ENCODE peak calls at places on chromosomes 3 and 15, in seven cellular contexts. One of them, this sample, is unnamed.
A peak's percentile ranks its signal among the peaks of the same experiment; 100 is the strongest.

GRCh38 chr3:57977755-57978715 is 30.2 kb upstream of the FLNB start:
- DNase-seq in stimulated activated CD8-positive, alpha-beta memory T cell treated with anti-CD3 and anti-CD28 coated beads, Interleukin-15, amount 100 ng/mL, for 4 hours: no peak
- DNase-seq in neuronal stem cell: no peak
- DNase-seq in choroid plexus epithelial cell: no peak
- DNase-seq in stimulated activated effector memory CD8-positive, alpha-beta T cell treated with anti-CD3 and anti-CD28 coated beads, Interleukin-12 subunit alpha, Interleukin-12 subunit beta, amount 100 ng/mL, for 72 hours: no peak
- DNase-seq in heart left ventricle: no peak
- DNase-seq in NCI-H146: peak; percentile 33
- DNase-seq in this sample: no peak

GRCh38 chr3:89059201-89059600 is 48.2 kb upstream of the EPHA3 start:
- DNase-seq in heart left ventricle: no peak
- DNase-seq in stimulated activated CD8-positive, alpha-beta memory T cell treated with anti-CD3 and anti-CD28 coated beads, Interleukin-15, amount 100 ng/mL, for 4 hours: no peak
- DNase-seq in NCI-H146: no peak
- DNase-seq in stimulated activated effector memory CD8-positive, alpha-beta T cell treated with anti-CD3 and anti-CD28 coated beads, Interleukin-12 subunit alpha, Interleukin-12 subunit beta, amount 100 ng/mL, for 72 hours: no peak
- DNase-seq in choroid plexus epithelial cell: peak; percentile 73
- DNase-seq in neuronal stem cell: no peak
- DNase-seq in this sample: peak; percentile 35

GRCh38 chr3:11085078-11085840 is 69.0 kb upstream of the HRH1 start:
- DNase-seq in choroid plexus epithelial cell: no peak
- DNase-seq in NCI-H146: no peak
- DNase-seq in stimulated activated CD8-positive, alpha-beta memory T cell treated with anti-CD3 and anti-CD28 coated beads, Interleukin-15, amount 100 ng/mL, for 4 hours: no peak
- DNase-seq in neuronal stem cell: no peak
- DNase-seq in stimulated activated effector memory CD8-positive, alpha-beta T cell treated with anti-CD3 and anti-CD28 coated beads, Interleukin-12 subunit alpha, Interleukin-12 subunit beta, amount 100 ng/mL, for 72 hours: no peak
- DNase-seq in heart left ventricle: no peak
- DNase-seq in this sample: no peak

GRCh38 chr15:77532846-77533245 is 99.9 kb downstream of the LINGO1 start:
- DNase-seq in choroid plexus epithelial cell: no peak
- DNase-seq in heart left ventricle: no peak
- DNase-seq in neuronal stem cell: no peak
- DNase-seq in stimulated activated CD8-positive, alpha-beta memory T cell treated with anti-CD3 and anti-CD28 coated beads, Interleukin-15, amount 100 ng/mL, for 4 hours: no peak
- DNase-seq in NCI-H146: no peak
- DNase-seq in stimulated activated effector memory CD8-positive, alpha-beta T cell treated with anti-CD3 and anti-CD28 coated beads, Interleukin-12 subunit alpha, Interleukin-12 subunit beta, amount 100 ng/mL, for 72 hours: no peak
- DNase-seq in this sample: no peak

GRCh38 chr3:139222100-139222657 is 121.6 kb upstream of the MRPS22 start:
- DNase-seq in stimulated activated effector memory CD8-positive, alpha-beta T cell treated with anti-CD3 and anti-CD28 coated beads, Interleukin-12 subunit alpha, Interleukin-12 subunit beta, amount 100 ng/mL, for 72 hours: no peak
- DNase-seq in NCI-H146: no peak
- DNase-seq in heart left ventricle: no peak
- DNase-seq in choroid plexus epithelial cell: peak; percentile 9
- DNase-seq in stimulated activated CD8-positive, alpha-beta memory T cell treated with anti-CD3 and anti-CD28 coated beads, Interleukin-15, amount 100 ng/mL, for 4 hours: no peak
- DNase-seq in neuronal stem cell: no peak
- DNase-seq in this sample: no peak

GRCh38 chr3:173135059-173135458 is 6.0 kb downstream of the SPATA16 start:
- DNase-seq in stimulated activated effector memory CD8-positive, alpha-beta T cell treated with anti-CD3 and anti-CD28 coated beads, Interleukin-12 subunit alpha, Interleukin-12 subunit beta, amount 100 ng/mL, for 72 hours: no peak
- DNase-seq in choroid plexus epithelial cell: peak; percentile 9
- DNase-seq in neuronal stem cell: no peak
- DNase-seq in NCI-H146: no peak
- DNase-seq in stimulated activated CD8-positive, alpha-beta memory T cell treated with anti-CD3 and anti-CD28 coated beads, Interleukin-15, amount 100 ng/mL, for 4 hours: no peak
- DNase-seq in heart left ventricle: no peak
- DNase-seq in this sample: no peak

GRCh38 chr3:64489361-64490044 is 198.3 kb downstream of the ADAMTS9 start:
- DNase-seq in choroid plexus epithelial cell: peak; percentile 30
- DNase-seq in NCI-H146: peak; percentile 81
- DNase-seq in neuronal stem cell: peak; percentile 73
- DNase-seq in stimulated activated CD8-positive, alpha-beta memory T cell treated with anti-CD3 and anti-CD28 coated beads, Interleukin-15, amount 100 ng/mL, for 4 hours: no peak
- DNase-seq in stimulated activated effector memory CD8-positive, alpha-beta T cell treated with anti-CD3 and anti-CD28 coated beads, Interleukin-12 subunit alpha, Interleukin-12 subunit beta, amount 100 ng/mL, for 72 hours: no peak
- DNase-seq in heart left ventricle: no peak
- DNase-seq in this sample: no peak

GRCh38 chr15:99712415-99712814 is 20.8 kb downstream of the LYSMD4 start:
- DNase-seq in stimulated activated CD8-positive, alpha-beta memory T cell treated with anti-CD3 and anti-CD28 coated beads, Interleukin-15, amount 100 ng/mL, for 4 hours: no peak
- DNase-seq in stimulated activated effector memory CD8-positive, alpha-beta T cell treated with anti-CD3 and anti-CD28 coated beads, Interleukin-12 subunit alpha, Interleukin-12 subunit beta, amount 100 ng/mL, for 72 hours: no peak
- DNase-seq in NCI-H146: no peak
- DNase-seq in heart left ventricle: no peak
- DNase-seq in choroid plexus epithelial cell: no peak
- DNase-seq in neuronal stem cell: no peak
- DNase-seq in this sample: no peak

GRCh38 chr3:95923496-95924210 is 890.7 kb upstream of the EPHA6 start:
- DNase-seq in choroid plexus epithelial cell: peak; percentile 68
- DNase-seq in stimulated activated CD8-positive, alpha-beta memory T cell treated with anti-CD3 and anti-CD28 coated beads, Interleukin-15, amount 100 ng/mL, for 4 hours: no peak
- DNase-seq in NCI-H146: no peak
- DNase-seq in stimulated activated effector memory CD8-positive, alpha-beta T cell treated with anti-CD3 and anti-CD28 coated beads, Interleukin-12 subunit alpha, Interleukin-12 subunit beta, amount 100 ng/mL, for 72 hours: no peak
- DNase-seq in heart left ventricle: no peak
- DNase-seq in neuronal stem cell: no peak
- DNase-seq in this sample: peak; percentile 97

GRCh38 chr3:1987983-1988382 is 110.7 kb upstream of the CNTN4 start:
- DNase-seq in stimulated activated effector memory CD8-positive, alpha-beta T cell treated with anti-CD3 and anti-CD28 coated beads, Interleukin-12 subunit alpha, Interleukin-12 subunit beta, amount 100 ng/mL, for 72 hours: no peak
- DNase-seq in neuronal stem cell: peak; percentile 8
- DNase-seq in choroid plexus epithelial cell: peak; percentile 1
- DNase-seq in NCI-H146: peak; percentile 60
- DNase-seq in heart left ventricle: no peak
- DNase-seq in stimulated activated CD8-positive, alpha-beta memory T cell treated with anti-CD3 and anti-CD28 coated beads, Interleukin-15, amount 100 ng/mL, for 4 hours: no peak
- DNase-seq in this sample: peak; percentile 14

GRCh38 chr3:123229145-123229544 is 27.4 kb downstream of the SEC22A start:
- DNase-seq in choroid plexus epithelial cell: peak; percentile 4
- DNase-seq in NCI-H146: no peak
- DNase-seq in stimulated activated effector memory CD8-positive, alpha-beta T cell treated with anti-CD3 and anti-CD28 coated beads, Interleukin-12 subunit alpha, Interleukin-12 subunit beta, amount 100 ng/mL, for 72 hours: no peak
- DNase-seq in neuronal stem cell: no peak
- DNase-seq in heart left ventricle: no peak
- DNase-seq in stimulated activated CD8-positive, alpha-beta memory T cell treated with anti-CD3 and anti-CD28 coated beads, Interleukin-15, amount 100 ng/mL, for 4 hours: no peak
- DNase-seq in this sample: peak; percentile 21

GRCh38 chr3:159786489-159787181 is 202.0 kb upstream of the IL12A start:
- DNase-seq in neuronal stem cell: no peak
- DNase-seq in stimulated activated CD8-positive, alpha-beta memory T cell treated with anti-CD3 and anti-CD28 coated beads, Interleukin-15, amount 100 ng/mL, for 4 hours: no peak
- DNase-seq in stimulated activated effector memory CD8-positive, alpha-beta T cell treated with anti-CD3 and anti-CD28 coated beads, Interleukin-12 subunit alpha, Interleukin-12 subunit beta, amount 100 ng/mL, for 72 hours: no peak
- DNase-seq in heart left ventricle: no peak
- DNase-seq in NCI-H146: no peak
- DNase-seq in choroid plexus epithelial cell: no peak
- DNase-seq in this sample: no peak

GRCh38 chr15:48371550-48371949 is 40.3 kb downstream of the DUT start:
- DNase-seq in stimulated activated effector memory CD8-positive, alpha-beta T cell treated with anti-CD3 and anti-CD28 coated beads, Interleukin-12 subunit alpha, Interleukin-12 subunit beta, amount 100 ng/mL, for 72 hours: no peak
- DNase-seq in neuronal stem cell: no peak
- DNase-seq in stimulated activated CD8-positive, alpha-beta memory T cell treated with anti-CD3 and anti-CD28 coated beads, Interleukin-15, amount 100 ng/mL, for 4 hours: no peak
- DNase-seq in heart left ventricle: no peak
- DNase-seq in choroid plexus epithelial cell: peak; percentile 53
- DNase-seq in NCI-H146: no peak
- DNase-seq in this sample: no peak

GRCh38 chr15:73114064-73114463 is 61.8 kb downstream of the NEO1 start:
- DNase-seq in choroid plexus epithelial cell: peak; percentile 5
- DNase-seq in heart left ventricle: no peak
- DNase-seq in neuronal stem cell: no peak
- DNase-seq in stimulated activated effector memory CD8-positive, alpha-beta T cell treated with anti-CD3 and anti-CD28 coated beads, Interleukin-12 subunit alpha, Interleukin-12 subunit beta, amount 100 ng/mL, for 72 hours: no peak
- DNase-seq in stimulated activated CD8-positive, alpha-beta memory T cell treated with anti-CD3 and anti-CD28 coated beads, Interleukin-15, amount 100 ng/mL, for 4 hours: no peak
- DNase-seq in NCI-H146: no peak
- DNase-seq in this sample: no peak

GRCh38 chr15:41154412-41154811 is 38.3 kb upstream of the INO80 start:
- DNase-seq in NCI-H146: no peak
- DNase-seq in heart left ventricle: no peak
- DNase-seq in stimulated activated effector memory CD8-positive, alpha-beta T cell treated with anti-CD3 and anti-CD28 coated beads, Interleukin-12 subunit alpha, Interleukin-12 subunit beta, amount 100 ng/mL, for 72 hours: no peak
- DNase-seq in choroid plexus epithelial cell: peak; percentile 28
- DNase-seq in stimulated activated CD8-positive, alpha-beta memory T cell treated with anti-CD3 and anti-CD28 coated beads, Interleukin-15, amount 100 ng/mL, for 4 hours: no peak
- DNase-seq in neuronal stem cell: no peak
- DNase-seq in this sample: no peak

GRCh38 chr3:28934135-28934813 is 346.6 kb upstream of the RBMS3 start:
- DNase-seq in stimulated activated effector memory CD8-positive, alpha-beta T cell treated with anti-CD3 and anti-CD28 coated beads, Interleukin-12 subunit alpha, Interleukin-12 subunit beta, amount 100 ng/mL, for 72 hours: no peak
- DNase-seq in stimulated activated CD8-positive, alpha-beta memory T cell treated with anti-CD3 and anti-CD28 coated beads, Interleukin-15, amount 100 ng/mL, for 4 hours: no peak
- DNase-seq in NCI-H146: no peak
- DNase-seq in neuronal stem cell: no peak
- DNase-seq in heart left ventricle: no peak
- DNase-seq in choroid plexus epithelial cell: no peak
- DNase-seq in this sample: no peak

GRCh38 chr15:69000091-69000490 is 14.4 kb upstream of the NOX5 start:
- DNase-seq in heart left ventricle: no peak
- DNase-seq in stimulated activated CD8-positive, alpha-beta memory T cell treated with anti-CD3 and anti-CD28 coated beads, Interleukin-15, amount 100 ng/mL, for 4 hours: no peak
- DNase-seq in stimulated activated effector memory CD8-positive, alpha-beta T cell treated with anti-CD3 and anti-CD28 coated beads, Interleukin-12 subunit alpha, Interleukin-12 subunit beta, amount 100 ng/mL, for 72 hours: no peak
- DNase-seq in neuronal stem cell: no peak
- DNase-seq in choroid plexus epithelial cell: no peak
- DNase-seq in NCI-H146: no peak
- DNase-seq in this sample: no peak

GRCh38 chr3:38574411-38575278 is 74.8 kb downstream of the SCN5A start:
- DNase-seq in stimulated activated effector memory CD8-positive, alpha-beta T cell treated with anti-CD3 and anti-CD28 coated beads, Interleukin-12 subunit alpha, Interleukin-12 subunit beta, amount 100 ng/mL, for 72 hours: no peak
- DNase-seq in NCI-H146: no peak
- DNase-seq in neuronal stem cell: no peak
- DNase-seq in heart left ventricle: no peak
- DNase-seq in stimulated activated CD8-positive, alpha-beta memory T cell treated with anti-CD3 and anti-CD28 coated beads, Interleukin-15, amount 100 ng/mL, for 4 hours: no peak
- DNase-seq in choroid plexus epithelial cell: no peak
- DNase-seq in this sample: peak; percentile 44

GRCh38 chr3:46903341-46904302 is 26.1 kb downstream of the PTH1R start:
- DNase-seq in stimulated activated CD8-positive, alpha-beta memory T cell treated with anti-CD3 and anti-CD28 coated beads, Interleukin-15, amount 100 ng/mL, for 4 hours: no peak
- DNase-seq in NCI-H146: no peak
- DNase-seq in choroid plexus epithelial cell: peak; percentile 33
- DNase-seq in heart left ventricle: no peak
- DNase-seq in stimulated activated effector memory CD8-positive, alpha-beta T cell treated with anti-CD3 and anti-CD28 coated beads, Interleukin-12 subunit alpha, Interleukin-12 subunit beta, amount 100 ng/mL, for 72 hours: no peak
- DNase-seq in neuronal stem cell: no peak
- DNase-seq in this sample: peak; percentile 39

GRCh38 chr3:188749010-188749617 is 422.7 kb upstream of the TPRG1 start:
- DNase-seq in stimulated activated effector memory CD8-positive, alpha-beta T cell treated with anti-CD3 and anti-CD28 coated beads, Interleukin-12 subunit alpha, Interleukin-12 subunit beta, amount 100 ng/mL, for 72 hours: peak; percentile 20
- DNase-seq in NCI-H146: peak; percentile 23
- DNase-seq in heart left ventricle: no peak
- DNase-seq in stimulated activated CD8-positive, alpha-beta memory T cell treated with anti-CD3 and anti-CD28 coated beads, Interleukin-15, amount 100 ng/mL, for 4 hours: peak; percentile 38
- DNase-seq in choroid plexus epithelial cell: peak; percentile 35
- DNase-seq in neuronal stem cell: peak; percentile 6
- DNase-seq in this sample: no peak